ENCODE peak calls at places on chromosomes 16 and 17, in ten cellular contexts. R, C, E, G, K, Y, Q, L, I and H are unnamed samples. For H3K27me3, the result is how much of the 10 kb centered on the place peaks cover.

GRCh38 chr17:41531993-41532392 is 3.9 kb upstream of the KRT19 start:
- DNase-seq in R (no peak), C (no peak), E (no peak), G (no peak), K (no peak), Y (no peak), Q (no peak), L (no peak), I (no peak), H (no peak)

GRCh38 chr16:4946917-4947316 is 10.0 kb upstream of the PPL start:
- DNase-seq in R (no peak), C (no peak), E (no peak), G (no peak), K (no peak), Y (no peak), Q (no peak), L (no peak), I (no peak), H (no peak)

GRCh38 chr17:81094744-81095607 is 60.0 kb downstream of the BAIAP2 start:
- DNase-seq in R (peak), C (peak), E (peak), G (peak), K (peak), Y (peak), Q (peak), L (peak), I (peak), H (peak)

GRCh38 chr17:27376637-27377547 is 79.4 kb upstream of the KSR1 start:
- DNase-seq in R (no peak), C (no peak), E (no peak), G (peak), K (no peak), Y (no peak), Q (no peak), L (no peak), I (no peak), H (peak)

GRCh38 chr16:89401205-89401604 is 89.2 kb downstream of the ANKRD11 start:
- DNase-seq in R (no peak), C (no peak), E (no peak), G (no peak), K (no peak), Y (no peak), Q (no peak), L (no peak), I (no peak), H (no peak)

GRCh38 chr16:81931927-81932326 is 79.3 kb downstream of the SDR42E1 start:
- DNase-seq in R (no peak), C (no peak), E (no peak), G (no peak), K (no peak), Y (no peak), Q (no peak), L (no peak), I (no peak), H (no peak)

GRCh38 chr17:4318596-4318995 is 47.9 kb downstream of the UBE2G1 start:
- DNase-seq in R (no peak), C (no peak), E (no peak), G (no peak), K (no peak), Y (no peak), Q (no peak), L (no peak), I (no peak), H (peak)

GRCh38 chr17:4098516-4099209 is 44.2 kb downstream of the ZZEF1 start:
- DNase-seq in R (no peak), C (no peak), E (no peak), G (no peak), K (no peak), Y (no peak), Q (no peak), L (no peak), I (no peak), H (no peak)

GRCh38 chr16:51540259-51540658 is 389.2 kb upstream of the SALL1 start:
- DNase-seq in R (no peak), C (no peak), E (no peak), G (no peak), K (no peak), Y (no peak), Q (no peak), L (no peak), I (no peak), H (peak)

GRCh38 chr17:77769215-77769614 is 189.3 kb upstream of the TNRC6C start:
- DNase-seq in R (no peak), C (no peak), E (no peak), G (no peak), K (no peak), Y (no peak), Q (no peak), L (no peak), I (no peak), H (no peak)

GRCh38 chr17:28370744-28371103 is 617 bp upstream of the VTN start:
- DNase-seq in R (no peak), C (no peak), E (no peak), G (no peak), K (no peak), Y (no peak), Q (no peak), L (no peak), I (no peak), H (no peak)

GRCh38 chr16:55508941-55509920 is at the start of gene LPCAT2:
- DNase-seq in R (peak), C (no peak), E (no peak), G (no peak), K (peak), Y (peak), Q (peak), L (peak), I (peak), H (peak)

GRCh38 chr16:23397464-23397863 is 55.5 kb downstream of the COG7 start:
- DNase-seq in R (no peak), C (no peak), E (no peak), G (no peak), K (no peak), Y (no peak), Q (no peak), L (no peak), I (no peak), H (no peak)

GRCh38 chr16:21203155-21203797 is 8.1 kb downstream of the ZP2 start:
- DNase-seq in R (no peak), C (no peak), E (no peak), G (no peak), K (no peak), Y (no peak), Q (no peak), L (no peak), I (no peak), H (no peak)

GRCh38 chr16:24989417-24989978 is 25.7 kb downstream of the ARHGAP17 start:
- DNase-seq in R (no peak), C (no peak), E (no peak), G (no peak), K (no peak), Y (no peak), Q (no peak), L (no peak), I (no peak), H (no peak)

GRCh38 chr17:45394001-45394912 is 38.4 kb downstream of the ARHGAP27 start:
- DNase-seq in R (peak), C (no peak), E (no peak), G (no peak), K (no peak), Y (no peak), Q (no peak), L (no peak), I (no peak), H (no peak)

GRCh38 chr17:76371656-76372628 is 12.5 kb upstream of the SPHK1 start:
- DNase-seq in R (no peak), C (no peak), E (no peak), G (peak), K (no peak), Y (peak), Q (no peak), L (no peak), I (no peak), H (peak)

GRCh38 chr17:63498621-63499195 is 21.8 kb downstream of the ACE start:
- DNase-seq in R (no peak), C (no peak), E (no peak), G (peak), K (no peak), Y (no peak), Q (no peak), L (no peak), I (no peak), H (no peak)

GRCh38 chr16:84820771-84821170 is 986 bp downstream of the CRISPLD2 start:
- DNase-seq in R (no peak), C (no peak), E (no peak), G (no peak), K (no peak), Y (no peak), Q (no peak), L (no peak), I (no peak), H (no peak)

GRCh38 chr17:48113201-48113676 is 5.7 kb downstream of the SNX11 start:
- DNase-seq in R (no peak), C (peak), E (no peak), G (no peak), K (no peak), Y (no peak), Q (no peak), L (peak), I (no peak), H (no peak)

GRCh38 chr16:14196539-14196938 is 125.4 kb downstream of the MRTFB start:
- DNase-seq in R (no peak), C (no peak), E (no peak), G (no peak), K (no peak), Y (no peak), Q (no peak), L (no peak), I (no peak), H (no peak)

GRCh38 chr16:49462989-49463371 is 89.4 kb downstream of the C16orf78 start:
- DNase-seq in R (peak), C (no peak), E (no peak), G (no peak), K (no peak), Y (no peak), Q (no peak), L (peak), I (no peak), H (no peak)

GRCh38 chr16:28304214-28304613 is 11.9 kb downstream of the SBK1 start:
- DNase-seq in R (peak), C (no peak), E (no peak), G (peak), K (no peak), Y (no peak), Q (peak), L (no peak), I (peak), H (peak)

GRCh38 chr17:70642059-70642458 is 472.7 kb downstream of the KCNJ2 start:
- DNase-seq in R (no peak), C (no peak), E (no peak), G (no peak), K (no peak), Y (no peak), Q (no peak), L (no peak), I (no peak), H (no peak)
- H3K27me3 ChIP-seq in R (under half), C (under half), E (under half), G (under half), K (under half), Y (under half), Q (under half), L (under half), I (under half), H (under half)

DNA sequence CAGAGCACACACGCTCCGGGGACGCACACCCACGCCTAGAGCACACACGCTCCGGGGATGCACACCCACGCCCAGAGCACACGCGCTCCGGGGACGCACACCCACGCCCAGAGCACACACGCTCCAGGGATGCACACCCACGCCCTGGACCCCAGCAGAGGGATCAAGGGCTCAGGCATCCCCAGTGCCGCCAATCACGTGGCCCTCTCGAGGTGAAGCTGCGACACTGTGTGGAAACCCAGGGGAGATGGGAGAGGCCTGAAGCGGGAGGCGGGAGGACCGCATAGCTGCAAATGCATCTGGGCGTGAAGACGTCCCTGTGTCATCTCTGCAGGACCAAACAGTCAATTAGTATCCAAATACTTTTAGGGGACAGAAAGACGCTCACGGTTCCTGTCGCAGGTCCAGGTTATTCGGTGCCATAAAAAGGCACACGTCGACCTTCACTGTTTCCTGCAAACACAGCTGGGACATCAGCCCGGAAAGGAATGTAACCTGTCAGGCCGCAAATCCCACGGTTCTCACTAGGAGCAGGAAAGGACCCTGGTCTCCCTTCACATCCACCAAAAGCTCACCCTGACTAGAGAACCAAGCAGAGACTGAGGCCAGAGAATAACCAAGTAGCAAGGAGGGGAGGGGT is 56.4 kb downstream of the TBC1D16 start:
- DNase-seq in R (peak), C (no peak), E (no peak), G (no peak), K (no peak), Y (no peak), Q (no peak), L (no peak), I (no peak), H (no peak)
- H3K27me3 ChIP-seq in R (under half), C (under half), E (under half), G (under half), K (under half), Y (under half), Q (under half), L (under half), I (under half), H (under half)

DNA sequence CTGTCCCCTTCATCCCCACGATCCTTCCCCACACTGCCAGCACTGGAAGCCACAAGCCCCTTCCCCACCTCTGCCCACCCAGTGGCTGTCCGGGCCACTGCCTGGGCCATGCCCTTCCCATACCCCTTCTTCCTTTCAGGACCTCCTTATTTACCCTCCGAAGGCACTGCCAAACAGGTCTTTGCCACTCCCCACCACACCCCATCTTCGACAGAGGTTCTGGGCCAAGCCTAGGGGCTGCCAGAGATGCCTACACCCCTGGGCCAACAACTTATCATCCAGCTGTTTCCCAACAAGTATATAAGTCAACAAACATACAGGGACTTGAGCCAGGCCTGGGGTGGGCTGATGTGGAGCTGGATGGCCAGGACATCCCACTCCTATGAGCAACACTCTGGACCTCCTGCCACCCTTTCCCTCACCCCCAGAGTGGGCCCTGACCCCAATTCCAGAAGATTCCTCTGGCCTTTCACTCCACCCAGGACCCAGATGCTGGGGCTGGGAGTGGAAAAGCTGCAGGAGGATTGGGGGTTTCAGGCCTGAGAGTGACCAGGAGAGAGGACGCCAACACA is 1.5 kb upstream of the PPP1R1B start:
- DNase-seq in R (no peak), C (no peak), E (no peak), G (peak), K (no peak), Y (no peak), Q (no peak), L (no peak), I (no peak), H (no peak)
- H3K27me3 ChIP-seq in R (under half), C (under half), E (under half), G (under half), K (under half), Y (under half), Q (under half), L (under half), I (under half), H (under half)

GRCh38 chr17:49414271-49414621 is 436 bp downstream of the PHB1 start:
- DNase-seq in R (no peak), C (no peak), E (no peak), G (no peak), K (no peak), Y (no peak), Q (peak), L (no peak), I (no peak), H (no peak)
- H3K27me3 ChIP-seq in R (under half), C (under half), E (under half), G (under half), K (under half), Y (under half), Q (under half), L (under half), I (under half), H (under half)

GRCh38 chr17:58322581-58323419 is 5.8 kb downstream of the TSPOAP1 start:
- DNase-seq in R (no peak), C (no peak), E (no peak), G (no peak), K (no peak), Y (no peak), Q (no peak), L (no peak), I (no peak), H (no peak)
- H3K27me3 ChIP-seq in R (under half), C (under half), E (under half), G (under half), K (under half), Y (under half), Q (under half), L (under half), I (under half), H (under half)

GRCh38 chr16:66847533-66848057 is 3.4 kb downstream of the CA7 start:
- DNase-seq in R (no peak), C (no peak), E (no peak), G (no peak), K (no peak), Y (no peak), Q (peak), L (no peak), I (no peak), H (no peak)
- H3K27me3 ChIP-seq in R (under half), C (under half), E (under half), G (under half), K (under half), Y (half or more), Q (under half), L (under half), I (under half), H (under half)